ENCODE peak calls at places on chromosomes 2 and 18, in six cellular contexts. One of them, this sample, is unnamed. For H3K27me3, the result is how much of the 10 kb centered on the place peaks cover.

GRCh38 chr2:236054125-236054524 is 114.1 kb downstream of the GBX2 start:
- DNase-seq in HepG2: no peak
- DNase-seq in astrocyte: no peak
- DNase-seq in right atrium auricular region: no peak
- DNase-seq in kidney epithelial cell: no peak
- DNase-seq in Peyer's patch: no peak
- DNase-seq in this sample: no peak

GRCh38 chr2:64453710-64454315 is at the start of gene LGALSL:
- DNase-seq in HepG2: peak
- DNase-seq in astrocyte: peak
- DNase-seq in right atrium auricular region: peak
- DNase-seq in kidney epithelial cell: peak
- DNase-seq in Peyer's patch: peak
- DNase-seq in this sample: peak

GRCh38 chr2:157492189-157492773 is 48.4 kb upstream of the CYTIP start:
- DNase-seq in HepG2: peak
- DNase-seq in astrocyte: peak
- DNase-seq in right atrium auricular region: peak
- DNase-seq in kidney epithelial cell: peak
- DNase-seq in Peyer's patch: peak
- DNase-seq in this sample: peak

GRCh38 chr2:99819766-99820165 is 322.6 kb downstream of the AFF3 start:
- DNase-seq in HepG2: no peak
- DNase-seq in astrocyte: peak
- DNase-seq in right atrium auricular region: no peak
- DNase-seq in kidney epithelial cell: peak
- DNase-seq in Peyer's patch: no peak
- DNase-seq in this sample: no peak

GRCh38 chr2:74107071-74107470 is 40.6 kb downstream of the BOLA3 start:
- DNase-seq in HepG2: no peak
- DNase-seq in astrocyte: no peak
- DNase-seq in right atrium auricular region: no peak
- DNase-seq in kidney epithelial cell: no peak
- DNase-seq in Peyer's patch: no peak
- DNase-seq in this sample: no peak

GRCh38 chr18:57951999-57952774 is 91.8 kb upstream of the NEDD4L start:
- DNase-seq in HepG2: no peak
- DNase-seq in astrocyte: no peak
- DNase-seq in right atrium auricular region: no peak
- DNase-seq in kidney epithelial cell: no peak
- DNase-seq in Peyer's patch: no peak
- DNase-seq in this sample: peak

GRCh38 chr2:42060718-42061619 is 13.1 kb downstream of the PKDCC start:
- DNase-seq in HepG2: no peak
- DNase-seq in astrocyte: no peak
- DNase-seq in right atrium auricular region: no peak
- DNase-seq in kidney epithelial cell: no peak
- DNase-seq in Peyer's patch: peak
- DNase-seq in this sample: no peak

GRCh38 chr2:48589170-48589767 is 28.4 kb upstream of the GTF2A1L start:
- DNase-seq in HepG2: peak
- DNase-seq in astrocyte: peak
- DNase-seq in right atrium auricular region: no peak
- DNase-seq in kidney epithelial cell: no peak
- DNase-seq in Peyer's patch: no peak
- DNase-seq in this sample: peak

GRCh38 chr18:24322594-24323136 is 75.0 kb downstream of the OSBPL1A start:
- DNase-seq in HepG2: no peak
- DNase-seq in astrocyte: peak
- DNase-seq in right atrium auricular region: no peak
- DNase-seq in kidney epithelial cell: no peak
- DNase-seq in Peyer's patch: no peak
- DNase-seq in this sample: no peak

GRCh38 chr2:9095690-9096089 is 92.2 kb upstream of the MBOAT2 start:
- DNase-seq in HepG2: no peak
- DNase-seq in astrocyte: peak
- DNase-seq in right atrium auricular region: no peak
- DNase-seq in kidney epithelial cell: no peak
- DNase-seq in Peyer's patch: peak
- DNase-seq in this sample: no peak

GRCh38 chr2:127665267-127665893 is 9.9 kb downstream of the LIMS2 start:
- DNase-seq in HepG2: no peak
- DNase-seq in astrocyte: no peak
- DNase-seq in right atrium auricular region: no peak
- DNase-seq in kidney epithelial cell: no peak
- DNase-seq in Peyer's patch: no peak
- DNase-seq in this sample: no peak
- H3K4me3 ChIP-seq in HepG2: no peak
- H3K4me3 ChIP-seq in astrocyte: no peak
- H3K4me3 ChIP-seq in right atrium auricular region: peak
- H3K4me3 ChIP-seq in kidney epithelial cell: no peak
- H3K4me3 ChIP-seq in Peyer's patch: no peak
- H3K4me3 ChIP-seq in this sample: no peak

GRCh38 chr2:80007722-80008503 is 296.6 kb downstream of the LRRTM1 start:
- DNase-seq in HepG2: no peak
- DNase-seq in astrocyte: no peak
- DNase-seq in right atrium auricular region: no peak
- DNase-seq in kidney epithelial cell: no peak
- DNase-seq in Peyer's patch: no peak
- DNase-seq in this sample: no peak
- H3K27me3 ChIP-seq in HepG2: under half
- H3K27me3 ChIP-seq in astrocyte: under half
- H3K27me3 ChIP-seq in right atrium auricular region: under half
- H3K27me3 ChIP-seq in kidney epithelial cell: under half
- H3K27me3 ChIP-seq in Peyer's patch: under half
- H3K27me3 ChIP-seq in this sample: under half

GRCh38 chr2:237412646-237413292 is 1.2 kb downstream of the COL6A3 start:
- DNase-seq in HepG2: no peak
- DNase-seq in astrocyte: no peak
- DNase-seq in right atrium auricular region: no peak
- DNase-seq in kidney epithelial cell: no peak
- DNase-seq in Peyer's patch: no peak
- DNase-seq in this sample: peak

GRCh38 chr2:237408280-237408679 is 5.7 kb downstream of the COL6A3 start:
- DNase-seq in HepG2: no peak
- DNase-seq in astrocyte: peak
- DNase-seq in right atrium auricular region: no peak
- DNase-seq in kidney epithelial cell: no peak
- DNase-seq in Peyer's patch: no peak
- DNase-seq in this sample: peak

GRCh38 chr2:237411683-237412349 is 2.1 kb downstream of the COL6A3 start:
- DNase-seq in HepG2: no peak
- DNase-seq in astrocyte: no peak
- DNase-seq in right atrium auricular region: no peak
- DNase-seq in kidney epithelial cell: no peak
- DNase-seq in Peyer's patch: no peak
- DNase-seq in this sample: peak

GRCh38 chr2:237413293-237414055 is 490 bp downstream of the COL6A3 start:
- DNase-seq in HepG2: no peak
- DNase-seq in astrocyte: no peak
- DNase-seq in right atrium auricular region: no peak
- DNase-seq in kidney epithelial cell: no peak
- DNase-seq in Peyer's patch: no peak
- DNase-seq in this sample: peak

DNA sequence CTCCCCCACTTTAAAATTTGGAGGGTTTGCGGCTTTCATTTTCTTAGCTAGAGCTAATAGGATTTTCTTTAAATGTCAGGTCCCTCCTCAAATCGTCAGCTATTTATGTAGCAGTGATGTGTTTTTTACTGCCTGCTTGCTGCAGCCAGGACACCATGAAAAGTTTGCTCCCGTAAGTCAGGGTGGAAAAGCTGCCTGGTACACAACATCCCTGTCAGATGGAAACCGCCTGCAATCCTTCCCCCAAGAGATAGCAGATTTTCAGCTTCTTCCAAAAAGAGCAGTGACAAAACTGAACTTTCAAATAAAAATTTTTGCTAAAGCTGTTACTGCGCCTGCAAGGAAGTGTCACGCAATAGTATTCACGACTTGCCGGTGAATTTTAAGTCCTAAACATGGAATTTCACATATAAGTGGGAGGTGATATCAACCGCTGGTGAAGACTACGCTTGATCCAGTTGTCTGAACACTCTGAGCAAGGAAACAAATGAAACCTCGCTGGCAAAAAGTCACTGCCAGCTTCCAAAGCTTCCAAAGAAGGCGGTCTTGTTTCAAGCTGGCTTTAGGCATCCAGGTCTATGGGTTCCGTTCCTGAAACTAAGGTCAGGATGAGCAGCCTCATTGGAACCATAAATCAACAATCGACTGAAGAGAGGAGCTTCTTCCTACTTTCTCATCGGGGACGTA is 2.9 kb downstream of the COL6A3 start:
- DNase-seq in HepG2: no peak
- DNase-seq in astrocyte: no peak
- DNase-seq in right atrium auricular region: no peak
- DNase-seq in kidney epithelial cell: no peak
- DNase-seq in Peyer's patch: no peak
- DNase-seq in this sample: no peak
- H3K4me3 ChIP-seq in HepG2: no peak
- H3K4me3 ChIP-seq in astrocyte: peak
- H3K4me3 ChIP-seq in right atrium auricular region: peak
- H3K4me3 ChIP-seq in kidney epithelial cell: peak
- H3K4me3 ChIP-seq in Peyer's patch: peak
- H3K4me3 ChIP-seq in this sample: peak

DNA sequence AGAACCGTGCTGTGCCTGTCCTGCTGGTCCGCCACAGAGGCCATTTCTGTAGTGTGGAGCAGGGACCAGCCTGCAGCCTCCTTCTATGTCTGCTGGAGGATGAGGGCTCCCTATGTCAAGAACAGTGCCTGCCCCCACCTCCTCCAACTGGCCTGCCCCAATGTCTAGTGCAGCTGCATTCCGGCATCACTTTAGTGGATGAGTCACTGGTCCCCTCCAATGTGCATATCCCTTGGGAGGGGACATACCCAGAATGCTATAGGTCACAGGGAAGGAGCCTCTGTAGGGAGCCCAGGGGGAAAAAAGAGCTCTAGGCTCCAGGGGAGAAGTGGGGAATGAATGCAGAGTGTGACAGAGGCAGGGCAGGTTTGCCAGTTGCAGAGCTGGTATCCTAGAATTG is 219.6 kb downstream of the CELF4 start:
- DNase-seq in HepG2: no peak
- DNase-seq in astrocyte: no peak
- DNase-seq in right atrium auricular region: no peak
- DNase-seq in kidney epithelial cell: no peak
- DNase-seq in Peyer's patch: no peak
- DNase-seq in this sample: no peak
- H3K27me3 ChIP-seq in HepG2: under half
- H3K27me3 ChIP-seq in astrocyte: under half
- H3K27me3 ChIP-seq in right atrium auricular region: under half
- H3K27me3 ChIP-seq in kidney epithelial cell: under half
- H3K27me3 ChIP-seq in Peyer's patch: under half
- H3K27me3 ChIP-seq in this sample: under half

GRCh38 chr2:25362049-25362563 is 20.4 kb upstream of the DNMT3A start:
- DNase-seq in HepG2: peak
- DNase-seq in astrocyte: peak
- DNase-seq in right atrium auricular region: peak
- DNase-seq in kidney epithelial cell: no peak
- DNase-seq in Peyer's patch: peak
- DNase-seq in this sample: peak
- H3K4me3 ChIP-seq in HepG2: peak
- H3K4me3 ChIP-seq in astrocyte: peak
- H3K4me3 ChIP-seq in right atrium auricular region: peak
- H3K4me3 ChIP-seq in kidney epithelial cell: no peak
- H3K4me3 ChIP-seq in Peyer's patch: peak
- H3K4me3 ChIP-seq in this sample: peak

GRCh38 chr2:242054881-242055801 is 185.6 kb downstream of the RTP5 start:
- DNase-seq in HepG2: no peak
- DNase-seq in astrocyte: no peak
- DNase-seq in right atrium auricular region: no peak
- DNase-seq in kidney epithelial cell: no peak
- DNase-seq in Peyer's patch: no peak
- DNase-seq in this sample: no peak
- H3K27me3 ChIP-seq in HepG2: under half
- H3K27me3 ChIP-seq in astrocyte: under half
- H3K27me3 ChIP-seq in right atrium auricular region: under half
- H3K27me3 ChIP-seq in kidney epithelial cell: under half
- H3K27me3 ChIP-seq in Peyer's patch: under half
- H3K27me3 ChIP-seq in this sample: under half

This sample was measured in MG63.